ENCODE peak calls at places on chromosomes 16 and 17, in nine cellular contexts. One of them, this sample, is unnamed.

GRCh38 chr16:1610841-1611653 is 825 bp downstream of the IFT140 start:
- DNase-seq in nephron progenitor cell: no peak
- DNase-seq in HTR-8/SVneo: no peak
- DNase-seq in HT1080: no peak
- DNase-seq in germinal center: no peak
- DNase-seq in MCF 10A: peak; percentile 16
- DNase-seq in neural progenitor cell: no peak
- DNase-seq in GM06990: no peak
- DNase-seq in NCI-H2081: no peak
- DNase-seq in this sample: no peak

GRCh38 chr17:36977568-36977967 is 28.8 kb downstream of the AATF start:
- DNase-seq in GM06990: no peak
- DNase-seq in NCI-H2081: no peak
- DNase-seq in nephron progenitor cell: no peak
- DNase-seq in germinal center: no peak
- DNase-seq in HT1080: no peak
- DNase-seq in HTR-8/SVneo: no peak
- DNase-seq in neural progenitor cell: no peak
- DNase-seq in MCF 10A: no peak
- DNase-seq in this sample: no peak

GRCh38 chr17:49925916-49926315 is 43.1 kb upstream of the DLX4 start:
- DNase-seq in GM06990: no peak
- DNase-seq in nephron progenitor cell: no peak
- DNase-seq in HTR-8/SVneo: no peak
- DNase-seq in germinal center: no peak
- DNase-seq in neural progenitor cell: no peak
- DNase-seq in MCF 10A: no peak
- DNase-seq in HT1080: no peak
- DNase-seq in NCI-H2081: no peak
- DNase-seq in this sample: no peak

GRCh38 chr16:670485-671352 is 2.8 kb downstream of the RHOT2 start:
- DNase-seq in neural progenitor cell: no peak
- DNase-seq in GM06990: no peak
- DNase-seq in MCF 10A: no peak
- DNase-seq in NCI-H2081: no peak
- DNase-seq in HTR-8/SVneo: no peak
- DNase-seq in HT1080: no peak
- DNase-seq in germinal center: no peak
- DNase-seq in nephron progenitor cell: no peak
- DNase-seq in this sample: no peak

GRCh38 chr17:38907930-38908675 is 17.3 kb upstream of the LASP1NB start:
- DNase-seq in germinal center: no peak
- DNase-seq in MCF 10A: no peak
- DNase-seq in nephron progenitor cell: no peak
- DNase-seq in NCI-H2081: no peak
- DNase-seq in neural progenitor cell: no peak
- DNase-seq in HT1080: no peak
- DNase-seq in HTR-8/SVneo: no peak
- DNase-seq in GM06990: no peak
- DNase-seq in this sample: peak; percentile 13

GRCh38 chr17:4940625-4941021 is 555 bp downstream of the RNF167 start:
- DNase-seq in neural progenitor cell: no peak
- DNase-seq in HT1080: no peak
- DNase-seq in NCI-H2081: no peak
- DNase-seq in germinal center: peak; percentile 22
- DNase-seq in GM06990: peak; percentile 66
- DNase-seq in nephron progenitor cell: peak; percentile 39
- DNase-seq in HTR-8/SVneo: no peak
- DNase-seq in MCF 10A: no peak
- DNase-seq in this sample: no peak

GRCh38 chr16:89707695-89708094 is 6.2 kb upstream of the SPATA2L start:
- DNase-seq in nephron progenitor cell: no peak
- DNase-seq in neural progenitor cell: no peak
- DNase-seq in NCI-H2081: no peak
- DNase-seq in MCF 10A: no peak
- DNase-seq in HTR-8/SVneo: no peak
- DNase-seq in GM06990: no peak
- DNase-seq in HT1080: no peak
- DNase-seq in germinal center: no peak
- DNase-seq in this sample: no peak

GRCh38 chr16:14071576-14072271 is 605 bp downstream of the MRTFB start:
- DNase-seq in GM06990: no peak
- DNase-seq in neural progenitor cell: peak; percentile 50
- DNase-seq in nephron progenitor cell: no peak
- DNase-seq in NCI-H2081: no peak
- DNase-seq in HTR-8/SVneo: no peak
- DNase-seq in HT1080: no peak
- DNase-seq in germinal center: no peak
- DNase-seq in MCF 10A: peak; percentile 13
- DNase-seq in this sample: no peak

GRCh38 chr17:38926290-38927070 is 1.1 kb downstream of the LASP1NB start:
- DNase-seq in MCF 10A: no peak
- DNase-seq in HTR-8/SVneo: no peak
- DNase-seq in GM06990: no peak
- DNase-seq in NCI-H2081: no peak
- DNase-seq in nephron progenitor cell: no peak
- DNase-seq in neural progenitor cell: no peak
- DNase-seq in HT1080: no peak
- DNase-seq in germinal center: no peak
- DNase-seq in this sample: no peak

GRCh38 chr17:76700627-76701470 is 9.9 kb downstream of the MXRA7 start:
- DNase-seq in neural progenitor cell: peak; percentile 63
- DNase-seq in MCF 10A: no peak
- DNase-seq in GM06990: no peak
- DNase-seq in germinal center: no peak
- DNase-seq in HT1080: peak; percentile 72
- DNase-seq in NCI-H2081: no peak
- DNase-seq in HTR-8/SVneo: peak; percentile 71
- DNase-seq in nephron progenitor cell: peak; percentile 49
- DNase-seq in this sample: peak; percentile 41

GRCh38 chr16:84197487-84198128 is 6.7 kb downstream of the ADAD2 start:
- DNase-seq in neural progenitor cell: no peak
- DNase-seq in HTR-8/SVneo: no peak
- DNase-seq in GM06990: no peak
- DNase-seq in MCF 10A: no peak
- DNase-seq in nephron progenitor cell: no peak
- DNase-seq in germinal center: no peak
- DNase-seq in NCI-H2081: no peak
- DNase-seq in HT1080: no peak
- DNase-seq in this sample: no peak

GRCh38 chr17:79248843-79249242 is 174.2 kb downstream of the ENGASE start:
- DNase-seq in germinal center: no peak
- DNase-seq in NCI-H2081: no peak
- DNase-seq in HT1080: no peak
- DNase-seq in GM06990: no peak
- DNase-seq in nephron progenitor cell: no peak
- DNase-seq in HTR-8/SVneo: no peak
- DNase-seq in MCF 10A: no peak
- DNase-seq in neural progenitor cell: no peak
- DNase-seq in this sample: no peak

GRCh38 chr17:43515641-43516040 is 30.5 kb downstream of the ETV4 start:
- DNase-seq in germinal center: no peak
- DNase-seq in HTR-8/SVneo: no peak
- DNase-seq in GM06990: no peak
- DNase-seq in nephron progenitor cell: no peak
- DNase-seq in HT1080: no peak
- DNase-seq in NCI-H2081: no peak
- DNase-seq in neural progenitor cell: no peak
- DNase-seq in MCF 10A: no peak
- DNase-seq in this sample: no peak

GRCh38 chr17:81579821-81580321 is 27.7 kb upstream of the FAAP100 start:
- DNase-seq in HT1080: peak; percentile 60
- DNase-seq in germinal center: no peak
- DNase-seq in neural progenitor cell: no peak
- DNase-seq in nephron progenitor cell: no peak
- DNase-seq in MCF 10A: no peak
- DNase-seq in HTR-8/SVneo: no peak
- DNase-seq in NCI-H2081: no peak
- DNase-seq in GM06990: no peak
- DNase-seq in this sample: no peak

GRCh38 chr16:17493012-17493411 is 22.3 kb upstream of the XYLT1 start:
- DNase-seq in GM06990: no peak
- DNase-seq in neural progenitor cell: no peak
- DNase-seq in germinal center: no peak
- DNase-seq in HT1080: no peak
- DNase-seq in nephron progenitor cell: no peak
- DNase-seq in NCI-H2081: no peak
- DNase-seq in MCF 10A: no peak
- DNase-seq in HTR-8/SVneo: no peak
- DNase-seq in this sample: no peak

GRCh38 chr17:8047769-8048110 is 8.9 kb downstream of the ALOX15B start:
- DNase-seq in neural progenitor cell: no peak
- DNase-seq in MCF 10A: no peak
- DNase-seq in germinal center: no peak
- DNase-seq in nephron progenitor cell: no peak
- DNase-seq in HT1080: no peak
- DNase-seq in NCI-H2081: no peak
- DNase-seq in HTR-8/SVneo: no peak
- DNase-seq in GM06990: no peak
- DNase-seq in this sample: no peak

This sample was measured in WTC11.